ENCODE peak calls at places on chromosomes 2 and 18, in seven cellular contexts. V, T, L, G, N, K and D are unnamed samples.

GRCh38 chr2:38435775-38436174 is 58.7 kb upstream of the ATL2 start:
- DNase-seq in V (no peak), T (no peak), L (no peak), G (no peak), N (no peak), K (no peak), D (no peak)

GRCh38 chr2:139122711-139123158 is 342.5 kb upstream of the NXPH2 start:
- DNase-seq in V (peak; percentile 10), T (peak; percentile 61), L (no peak), G (no peak), N (no peak), K (no peak), D (peak; percentile 17)

GRCh38 chr2:19649785-19650380 is 251.9 kb downstream of the TTC32 start:
- DNase-seq in V (peak; percentile 97), T (peak; percentile 99), L (no peak), G (no peak), N (peak; percentile 47), K (no peak), D (peak; percentile 56)

GRCh38 chr2:211103989-211104388 is 547.6 kb downstream of the CPS1 start:
- DNase-seq in V (no peak), T (no peak), L (no peak), G (no peak), N (peak; percentile 5), K (peak; percentile 82), D (peak; percentile 10)

GRCh38 chr2:2328847-2329246 is 2.2 kb downstream of the MYT1L start:
- DNase-seq in V (no peak), T (no peak), L (peak; percentile 7), G (peak; percentile 70), N (no peak), K (peak; percentile 3), D (peak; percentile 37)

GRCh38 chr18:24992491-24992890 is 359.5 kb downstream of the ZNF521 start:
- DNase-seq in V (no peak), T (no peak), L (no peak), G (no peak), N (no peak), K (no peak), D (no peak)

GRCh38 chr2:199057936-199058335 is 399.8 kb downstream of the SATB2 start:
- DNase-seq in V (no peak), T (no peak), L (no peak), G (no peak), N (no peak), K (no peak), D (no peak)

GRCh38 chr18:51617167-51617566 is 419.7 kb upstream of the MEX3C start:
- DNase-seq in V (no peak), T (no peak), L (no peak), G (no peak), N (no peak), K (no peak), D (no peak)

GRCh38 chr2:102034683-102035606 is 43.2 kb downstream of the IL1R2 start:
- DNase-seq in V (no peak), T (no peak), L (no peak), G (no peak), N (no peak), K (no peak), D (no peak)

GRCh38 chr2:238286551-238286950 is 1.9 kb downstream of the PER2 start:
- DNase-seq in V (peak; percentile 90), T (peak; percentile 81), L (no peak), G (peak; percentile 8), N (no peak), K (peak; percentile 64), D (peak; percentile 60)

GRCh38 chr2:142868281-142868762 is 9.1 kb upstream of the KYNU start:
- DNase-seq in V (no peak), T (peak; percentile 57), L (no peak), G (no peak), N (peak; percentile 55), K (peak; percentile 84), D (no peak)

GRCh38 chr2:143475131-143475784 is 346.0 kb downstream of the ARHGAP15 start:
- DNase-seq in V (no peak), T (no peak), L (no peak), G (no peak), N (no peak), K (no peak), D (no peak)

GRCh38 chr2:85604568-85605339 is 2.3 kb upstream of the TMEM150A start:
- DNase-seq in V (no peak), T (no peak), L (no peak), G (no peak), N (no peak), K (no peak), D (no peak)

GRCh38 chr2:16661936-16662335 is 3.7 kb downstream of the CYRIA start:
- DNase-seq in V (no peak), T (no peak), L (no peak), G (no peak), N (no peak), K (no peak), D (no peak)

GRCh38 chr2:226434702-226435101 is 364.9 kb downstream of the IRS1 start:
- DNase-seq in V (no peak), T (no peak), L (no peak), G (no peak), N (no peak), K (no peak), D (no peak)

GRCh38 chr2:236769981-236770671 is 200.5 kb downstream of the ACKR3 start:
- DNase-seq in V (peak; percentile 98), T (peak; percentile 94), L (no peak), G (no peak), N (peak; percentile 20), K (no peak), D (peak; percentile 72)